ENCODE peak calls at places on chromosomes 4 and X, in five cellular contexts. E is choroid plexus epithelial cell; B is activated CD4-positive, alpha-beta T cell treated with anti-CD3 and anti-CD28 coated beads for 24 hours; Q is C1 segment of cervical spinal cord; U is NCI-H1694 treated with DMSO at 0.1 percent for 48 hours. C is an unnamed sample.

GRCh38 chr4:4919926-4920325 is 60.5 kb downstream of the MSX1 start:
- DNase-seq in E (no peak), B (no peak), Q (no peak), U (no peak), C (no peak)

GRCh38 chrX:114344756-114345155 is 239.1 kb upstream of the HTR2C start:
- DNase-seq in B (no peak), U (peak; percentile 26), E (peak; percentile 50), Q (no peak), C (no peak)

GRCh38 chrX:23782455-23782854 is 518 bp upstream of the SAT1 start:
- DNase-seq in U (no peak), B (no peak), Q (no peak), E (peak; percentile 38), C (no peak)

GRCh38 chr4:89226665-89227572 is 80.7 kb downstream of the GPRIN3 start:
- DNase-seq in B (peak; percentile 63), U (peak; percentile 57), E (peak; percentile 90), Q (no peak), C (peak; percentile 55)

GRCh38 chr4:3257125-3257690 is 8.2 kb downstream of the MSANTD1 start:
- DNase-seq in E (no peak), B (no peak), Q (no peak), U (peak; percentile 26), C (no peak)

GRCh38 chr4:156931267-156931666 is 40.3 kb downstream of the PDGFC start:
- DNase-seq in E (peak; percentile 92), B (no peak), Q (no peak), U (no peak), C (no peak)

GRCh38 chrX:1395646-1396216 is 3.8 kb upstream of the SLC25A6 start:
- DNase-seq in Q (no peak), U (no peak), E (no peak), B (no peak), C (no peak)

GRCh38 chr4:150477869-150478268 is 104.1 kb upstream of the MAB21L2 start:
- DNase-seq in Q (no peak), B (no peak), E (no peak), U (no peak), C (no peak)

GRCh38 chrX:34365482-34365881 is 233.4 kb upstream of the FAM47A start:
- DNase-seq in B (no peak), U (peak; percentile 2), E (peak; percentile 57), Q (no peak), C (no peak)